ENCODE peak calls at places on chromosome 18, in four cellular contexts. O, W, P and S are unnamed samples.

GRCh38 chr18:44579028-44579692 is 101.5 kb upstream of the SETBP1 start:
- DNase-seq in O (peak; percentile 64), W (no peak), P (peak; percentile 59), S (peak; percentile 51)

GRCh38 chr18:10020176-10020575 is 106.4 kb downstream of the VAPA start:
- DNase-seq in W (no peak), P (no peak), O (no peak), S (no peak)

GRCh38 chr18:58592223-58593214 is 36.4 kb downstream of the ALPK2 start:
- DNase-seq in P (no peak), O (peak; percentile 89), W (no peak), S (no peak)

GRCh38 chr18:21454725-21455124 is 145.8 kb downstream of the ESCO1 start:
- DNase-seq in W (no peak), O (no peak), P (no peak), S (no peak)

GRCh38 chr18:74389991-74390390 is 67.1 kb downstream of the DIPK1C start:
- DNase-seq in O (no peak), P (no peak), W (peak; percentile 34), S (no peak)

GRCh38 chr18:40437517-40437916 is 1517.5 kb upstream of the PIK3C3 start:
- DNase-seq in O (no peak), P (no peak), W (no peak), S (peak; percentile 13)

GRCh38 chr18:39105095-39105494 is 1539.5 kb upstream of the CELF4 start:
- DNase-seq in W (no peak), O (no peak), P (no peak), S (no peak)

GRCh38 chr18:35345460-35345921 is 1.3 kb upstream of the ZNF24 start:
- DNase-seq in O (peak; percentile 27), P (no peak), W (peak; percentile 48), S (peak; percentile 36)

GRCh38 chr18:50820901-50821520 is 1.2 kb upstream of the MRO start:
- DNase-seq in O (no peak), P (no peak), W (no peak), S (no peak)

GRCh38 chr18:32277492-32277988 is 87.7 kb downstream of the MEP1B start:
- DNase-seq in P (peak; percentile 27), W (no peak), O (no peak), S (no peak)

GRCh38 chr18:23912356-23912755 is 102.2 kb upstream of the TTC39C start:
- DNase-seq in P (no peak), O (no peak), W (no peak), S (peak; percentile 13)

GRCh38 chr18:48988508-48989303 is 37.9 kb upstream of the SMAD7 start:
- DNase-seq in O (no peak), P (no peak), W (no peak), S (no peak)

GRCh38 chr18:44805643-44806042 is 125.0 kb downstream of the SETBP1 start:
- DNase-seq in P (no peak), O (no peak), W (no peak), S (no peak)

DNA sequence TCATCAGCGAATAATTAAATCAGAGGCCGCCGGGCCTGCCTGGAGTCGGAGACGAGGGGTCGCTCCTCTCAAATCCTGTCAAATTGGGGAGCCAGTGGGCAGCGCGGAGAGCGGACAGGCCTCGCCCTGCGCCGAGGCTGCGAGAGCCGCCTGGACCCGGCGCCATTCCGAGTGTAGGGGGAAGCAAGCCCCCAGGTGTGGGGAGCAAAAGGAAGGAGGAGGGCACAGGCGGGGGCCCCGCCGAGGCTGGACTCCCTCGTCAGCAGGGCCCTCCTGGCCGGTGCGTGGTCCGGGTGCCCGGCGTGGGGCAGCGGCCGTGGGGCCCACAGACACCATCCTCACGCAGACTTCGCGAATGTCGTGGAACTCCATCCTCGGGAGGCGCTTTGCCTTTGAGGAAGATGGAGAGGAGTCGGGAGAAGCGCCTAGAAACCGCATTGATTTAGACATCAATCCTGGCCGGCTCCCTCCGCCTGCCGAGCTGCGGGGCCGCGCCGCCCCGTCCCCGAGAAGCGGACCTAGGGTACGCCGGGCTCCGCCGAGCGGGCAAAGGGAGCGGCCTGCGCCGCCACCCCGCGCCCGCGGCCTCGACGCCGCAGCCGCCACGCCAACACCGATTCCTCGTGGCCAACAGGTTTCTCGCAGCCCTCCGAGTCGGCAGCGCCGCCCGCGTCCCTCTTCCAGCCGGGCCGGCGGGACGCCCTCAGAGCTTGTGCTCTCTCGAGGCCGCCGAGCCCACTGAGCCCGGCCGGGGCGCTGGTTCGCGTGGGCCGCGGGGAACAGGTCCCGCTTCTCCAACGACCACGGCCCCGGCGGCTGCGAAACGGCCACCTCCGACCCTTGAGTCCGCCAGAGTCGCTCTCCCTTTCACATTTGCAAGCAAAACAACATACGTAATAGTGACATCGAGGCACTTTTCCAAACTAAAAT is 6.7 kb upstream of the ONECUT2 start:
- DNase-seq in W (no peak), P (no peak), O (peak; percentile 68), S (no peak)
- H3K4me3 ChIP-seq in W (peak overlapping the region; percentile 20), P (no peak overlapping the region), O (peak overlapping the region; percentile 43), S (no peak overlapping the region)

DNA sequence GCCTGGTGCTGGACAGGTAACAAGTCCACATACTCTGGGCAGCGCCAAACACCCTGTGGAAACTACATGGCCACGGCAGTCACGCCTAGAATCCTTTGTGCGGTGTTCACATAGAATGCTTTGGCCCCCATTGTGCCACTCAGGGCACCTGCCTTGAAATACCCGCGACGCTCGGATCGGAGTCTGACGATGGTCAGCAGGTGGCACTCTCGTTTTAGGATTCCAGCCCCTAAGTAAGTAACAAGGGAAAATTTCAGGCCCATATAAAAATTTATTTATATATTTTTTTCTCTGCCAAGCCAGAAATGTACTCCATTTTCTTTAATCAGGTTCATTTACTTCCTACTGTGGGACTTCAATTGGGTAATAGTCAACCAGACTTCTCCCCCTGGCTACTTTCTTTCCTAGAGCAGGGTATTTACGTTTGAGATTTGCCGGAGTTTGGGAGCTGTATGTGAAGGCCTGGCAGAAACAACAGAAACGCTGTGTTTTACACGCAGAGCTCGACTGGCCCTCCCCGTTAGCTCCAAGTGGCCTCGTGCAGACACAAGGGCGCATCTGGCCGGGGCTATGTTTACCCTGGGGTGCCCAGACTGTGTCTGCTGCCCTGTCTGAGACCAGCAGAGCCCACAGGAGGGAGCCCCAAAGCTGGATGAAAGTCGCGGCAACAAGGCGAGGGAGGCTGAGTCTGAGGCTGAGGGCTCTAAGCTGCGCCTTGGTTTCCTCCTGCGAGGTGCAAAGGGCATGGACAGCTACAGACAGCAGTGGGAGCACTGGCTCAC is 41.6 kb downstream of the LRRC30 start:
- DNase-seq in P (peak; percentile 81), O (peak; percentile 89), W (peak; percentile 67), S (peak; percentile 88)
- TF ChIP-seq CTCF in P (peak; percentile 62), O (peak; percentile 68), W (no peak), S (peak; percentile 63)

DNA sequence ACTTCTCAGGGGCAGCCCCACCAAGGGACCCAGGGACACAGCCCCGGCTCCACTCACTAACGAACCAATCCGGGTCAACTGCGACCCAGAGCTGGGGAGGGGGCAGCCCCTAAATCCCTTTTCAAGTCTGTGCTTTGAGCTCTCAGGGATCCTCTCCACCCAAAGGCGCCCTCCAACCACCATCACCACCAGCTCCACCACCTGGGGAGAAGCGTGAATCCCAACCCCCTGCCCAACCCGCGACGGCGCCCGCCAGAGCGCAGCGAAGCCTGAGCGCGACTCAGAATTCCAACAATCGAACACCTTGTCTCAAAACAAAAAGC is 513 bp downstream of the DSC3 start:
- DNase-seq in P (no peak), O (no peak), W (no peak), S (no peak)
- H3K4me3 ChIP-seq in P (peak overlapping the region; percentile 32), O (peak overlapping the region; percentile 53), W (no peak overlapping the region), S (peak overlapping the region; percentile 65)

GRCh38 chr18:3972291-3972985 is 482.7 kb downstream of the DLGAP1 start:
- DNase-seq in P (no peak), W (no peak), O (peak; percentile 80), S (no peak)
- TF ChIP-seq CTCF in P (no peak), W (no peak), O (peak; percentile 12), S (no peak)

GRCh38 chr18:3624546-3624817 is 174.5 kb downstream of the TGIF1 start:
- DNase-seq in P (no peak), O (no peak), W (no peak), S (no peak)

GRCh38 chr18:3624818-3625716 is 175.1 kb downstream of the TGIF1 start:
- DNase-seq in O (no peak), P (peak; percentile 96), W (peak; percentile 70), S (peak; percentile 97)

GRCh38 chr18:3623769-3624545 is 174.0 kb downstream of the TGIF1 start:
- DNase-seq in O (peak; percentile 93), P (peak; percentile 97), W (peak; percentile 89), S (peak; percentile 97)

GRCh38 chr18:3626927-3627240 is 176.9 kb downstream of the TGIF1 start:
- DNase-seq in P (no peak), W (no peak), O (no peak), S (no peak)

DNA sequence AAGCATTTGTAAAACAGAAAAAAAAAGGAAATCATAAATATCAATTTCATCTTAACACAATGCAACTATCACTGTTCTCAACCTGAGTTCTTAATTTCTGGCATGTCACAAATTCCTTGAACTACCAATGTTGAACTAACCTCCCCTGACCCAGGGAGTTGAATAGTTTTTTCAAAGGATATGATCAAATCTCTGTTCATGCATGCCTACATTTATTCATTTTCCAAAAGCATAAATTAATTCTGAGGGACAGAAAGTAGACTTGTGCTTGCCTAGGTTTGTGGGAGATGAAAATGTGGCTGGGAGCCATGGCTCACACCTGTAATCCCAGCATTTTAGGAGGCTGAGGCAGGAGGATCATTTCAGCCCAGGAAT is 175.7 kb downstream of the TGIF1 start:
- DNase-seq in P (no peak), O (no peak), W (no peak), S (no peak)
- H3K4me3 ChIP-seq in P (no peak overlapping the region), O (no peak overlapping the region), W (no peak overlapping the region), S (no peak overlapping the region)

GRCh38 chr18:79988079-79988924 is at the start of gene TXNL4A:
- DNase-seq in P (peak; percentile 87), O (peak; percentile 86), W (peak; percentile 94), S (peak; percentile 89)
- TF ChIP-seq CTCF in P (peak; percentile 43), O (peak; percentile 43), W (peak; percentile 4), S (peak; percentile 29)

DNA sequence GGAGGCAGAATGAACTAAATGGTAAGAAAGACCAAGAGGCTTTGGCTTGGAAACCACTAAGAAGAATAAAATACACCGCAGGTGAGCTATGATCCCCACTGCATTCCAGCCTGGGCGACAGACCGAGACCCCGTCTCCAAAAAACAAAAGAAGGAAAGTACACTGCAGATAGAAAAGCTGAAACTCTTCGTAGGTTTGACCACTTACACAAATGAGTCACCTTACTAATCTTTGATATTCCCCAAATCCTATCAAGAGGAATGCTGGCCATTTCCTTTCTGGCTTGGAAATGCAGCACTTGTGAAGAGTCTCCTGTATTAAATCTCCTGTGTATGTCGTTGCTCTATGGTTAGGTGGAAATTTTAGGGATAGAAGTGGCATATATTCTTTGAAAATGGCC is 108.8 kb downstream of the MTCL1 start:
- DNase-seq in P (peak; percentile 62), W (no peak), O (no peak), S (peak; percentile 83)
- H3K4me3 ChIP-seq in P (no peak overlapping the region), W (no peak overlapping the region), O (no peak overlapping the region), S (no peak overlapping the region)

GRCh38 chr18:13605477-13605876 is 120.9 kb downstream of the FAM210A start:
- DNase-seq in W (no peak), P (no peak), O (no peak), S (no peak)
- TF ChIP-seq CTCF in W (no peak), P (no peak), O (no peak), S (no peak)